ENCODE peak calls at places on chromosome 6, in five cellular contexts. T, Y, U, X and Z are unnamed samples.

GRCh38 chr6:73943930-73944652 is 248.1 kb downstream of the CD109 start:
- DNase-seq in T (no peak), Y (no peak), U (no peak), X (no peak), Z (no peak)

GRCh38 chr6:144899161-144899560 is 614.0 kb downstream of the UTRN start:
- DNase-seq in T (no peak), Y (no peak), U (no peak), X (peak), Z (no peak)

GRCh38 chr6:69105288-69105687 is 470.2 kb downstream of the ADGRB3 start:
- DNase-seq in T (no peak), Y (no peak), U (no peak), X (no peak), Z (no peak)

GRCh38 chr6:169587992-169588391 is 113.8 kb downstream of the WDR27 start:
- DNase-seq in T (no peak), Y (no peak), U (no peak), X (peak), Z (no peak)

GRCh38 chr6:158518196-158519127 is 41.4 kb upstream of the TMEM181 start:
- DNase-seq in T (peak), Y (peak), U (peak), X (peak), Z (no peak)

GRCh38 chr6:41602422-41602743 is 35.9 kb upstream of the MDFI start:
- DNase-seq in T (no peak), Y (no peak), U (no peak), X (no peak), Z (no peak)

GRCh38 chr6:158269657-158270056 is 42.6 kb upstream of the TULP4 start:
- DNase-seq in T (no peak), Y (no peak), U (no peak), X (no peak), Z (no peak)

GRCh38 chr6:47524136-47524840 is 46.7 kb downstream of the CD2AP start:
- DNase-seq in T (no peak), Y (peak), U (no peak), X (peak), Z (no peak)

GRCh38 chr6:107621216-107621940 is 131.5 kb downstream of the SOBP start:
- DNase-seq in T (no peak), Y (no peak), U (no peak), X (no peak), Z (no peak)

GRCh38 chr6:11727356-11727755 is 51.2 kb downstream of the ADTRP start:
- DNase-seq in T (no peak), Y (no peak), U (no peak), X (peak), Z (no peak)

GRCh38 chr6:11730645-11731044 is 48.0 kb downstream of the ADTRP start:
- DNase-seq in T (no peak), Y (no peak), U (peak), X (no peak), Z (no peak)

GRCh38 chr6:11731423-11731822 is 47.2 kb downstream of the ADTRP start:
- DNase-seq in T (no peak), Y (peak), U (no peak), X (no peak), Z (no peak)

GRCh38 chr6:11727995-11728961 is 50.3 kb downstream of the ADTRP start:
- DNase-seq in T (no peak), Y (no peak), U (no peak), X (no peak), Z (no peak)

DNA sequence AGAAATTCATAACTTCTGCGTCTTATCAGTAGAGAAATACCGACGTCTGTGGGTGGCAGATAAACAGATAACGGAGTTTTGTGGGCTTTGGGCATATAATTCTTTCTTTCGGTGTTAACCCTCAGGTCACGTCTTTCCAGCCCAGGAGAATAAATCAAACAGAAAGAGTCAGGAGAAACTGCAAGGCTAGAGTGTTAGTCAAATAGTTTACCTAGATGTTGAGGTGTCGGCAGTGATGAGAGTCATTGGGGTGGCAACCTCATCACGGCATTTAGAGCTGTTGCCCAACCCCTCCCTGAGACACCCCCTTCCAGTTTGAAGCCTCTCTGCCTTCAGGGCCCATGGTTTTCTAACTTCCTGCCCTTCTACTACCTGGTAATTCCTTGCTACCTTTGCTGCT is 49.5 kb downstream of the ADTRP start:
- DNase-seq in T (no peak), Y (no peak), U (no peak), X (no peak), Z (no peak)
- TF ChIP-seq CTCF in T (no peak), Y (no peak), U (no peak), X (no peak), Z (no peak)

GRCh38 chr6:25027221-25027916 is 91.6 kb upstream of the RIPOR2 start:
- DNase-seq in T (no peak), Y (no peak), U (peak), X (no peak), Z (no peak)
- TF ChIP-seq CTCF in T (no peak), Y (no peak), U (peak), X (no peak), Z (no peak)

GRCh38 chr6:114342086-114342825 is 567 bp downstream of the HS3ST5 start:
- DNase-seq in T (no peak), Y (peak), U (peak), X (no peak), Z (peak)

GRCh38 chr6:114344971-114345274 is 2.1 kb upstream of the HS3ST5 start:
- DNase-seq in T (no peak), Y (no peak), U (no peak), X (no peak), Z (no peak)

GRCh38 chr6:114342826-114343781 is at the start of gene HS3ST5:
- DNase-seq in T (peak), Y (peak), U (peak), X (peak), Z (peak)

GRCh38 chr6:114344216-114344970 is 1.6 kb upstream of the HS3ST5 start:
- DNase-seq in T (no peak), Y (no peak), U (no peak), X (no peak), Z (no peak)

GRCh38 chr6:114343782-114344144 is 940 bp upstream of the HS3ST5 start:
- DNase-seq in T (no peak), Y (no peak), U (no peak), X (no peak), Z (no peak)
- TF ChIP-seq CTCF in T (no peak), Y (no peak), U (no peak), X (no peak), Z (no peak)

DNA sequence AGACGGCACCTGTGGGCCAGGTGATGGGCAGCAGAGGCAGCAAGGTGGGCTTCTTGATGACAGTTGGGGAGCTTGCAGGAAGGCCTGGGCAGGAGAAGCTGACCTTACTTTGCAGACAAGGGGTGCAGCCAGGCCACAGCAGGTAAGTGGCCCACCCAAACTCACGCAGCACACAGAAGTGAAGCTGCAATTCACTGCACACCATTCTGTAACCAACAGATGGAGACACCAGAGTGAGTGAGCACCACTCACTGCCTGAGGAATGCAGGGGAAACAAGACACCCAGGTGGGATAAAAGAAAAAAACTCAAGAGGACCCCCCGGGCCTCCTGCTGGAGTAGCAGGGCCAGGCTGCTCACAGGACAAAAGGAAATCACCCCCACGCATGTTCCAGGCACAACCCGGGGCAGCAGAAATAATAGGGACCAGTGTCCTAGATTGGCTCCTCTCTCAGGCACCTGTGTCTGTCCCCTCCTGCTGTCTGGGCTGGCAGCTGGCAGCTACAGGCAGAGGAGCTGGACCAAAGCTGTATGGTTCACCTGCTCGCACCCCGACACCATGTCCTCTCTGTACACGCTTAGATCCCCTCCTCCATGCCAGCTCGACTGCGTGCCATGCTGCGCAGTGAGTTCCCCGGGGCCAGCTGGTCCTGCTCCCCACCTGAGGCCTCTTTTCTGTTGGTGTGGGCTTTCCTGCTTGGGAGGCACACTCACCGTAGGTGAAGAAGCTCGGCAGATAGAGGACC is 4.9 kb downstream of the MTCH1 start:
- DNase-seq in T (no peak), Y (no peak), U (no peak), X (no peak), Z (no peak)
- TF ChIP-seq CTCF in T (no peak), Y (no peak), U (no peak), X (peak), Z (peak)

GRCh38 chr6:81682238-81682795 is 70.2 kb downstream of the TENT5A start:
- DNase-seq in T (no peak), Y (no peak), U (no peak), X (no peak), Z (no peak)
- TF ChIP-seq CTCF in T (no peak), Y (no peak), U (no peak), X (no peak), Z (no peak)

DNA sequence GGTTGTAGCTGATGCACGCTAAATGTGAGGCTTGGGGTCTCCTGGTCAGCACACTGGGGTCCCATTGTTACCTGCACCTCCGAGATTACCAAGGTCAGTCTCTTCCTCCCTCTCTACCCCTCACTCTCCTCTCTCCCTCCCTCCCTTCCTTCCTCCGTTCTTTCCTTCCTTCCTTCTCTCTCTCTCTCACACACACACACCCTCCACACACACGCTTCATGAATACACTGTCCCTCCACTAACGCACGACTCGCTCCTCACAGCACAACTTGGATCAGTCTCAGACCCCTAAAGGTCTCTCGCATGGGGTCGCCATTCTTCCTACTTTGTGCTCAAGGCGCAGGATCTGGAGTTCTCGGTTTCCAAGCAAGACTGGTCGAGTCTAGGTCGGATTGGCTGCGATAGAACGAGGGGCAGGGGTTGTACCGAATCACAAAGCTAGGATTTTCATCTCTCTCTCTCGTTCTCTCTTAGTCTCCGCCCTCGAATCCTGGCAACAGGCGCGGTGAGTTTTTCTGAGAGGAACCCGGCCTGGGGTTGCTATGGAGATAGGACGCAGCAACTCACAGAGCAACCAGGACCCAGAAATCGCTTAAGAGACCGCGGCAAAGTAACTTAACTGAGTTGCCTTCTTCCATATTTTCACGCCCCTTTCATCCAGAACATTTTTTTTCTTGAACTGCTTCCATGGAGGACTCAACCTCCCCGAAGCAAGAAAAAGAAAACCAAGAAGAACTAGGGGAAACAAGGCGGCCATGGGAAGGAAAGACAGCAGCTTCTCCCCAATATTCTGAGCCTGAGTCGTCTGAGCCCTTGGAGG is at the start of gene RSPH4A:
- DNase-seq in T (peak), Y (peak), U (peak), X (peak), Z (peak)
- TF ChIP-seq CTCF in T (no peak), Y (peak), U (no peak), X (peak), Z (no peak)

GRCh38 chr6:85864453-85865401 is 222.0 kb upstream of the SYNCRIP start:
- DNase-seq in T (no peak), Y (peak), U (no peak), X (peak), Z (no peak)
- TF ChIP-seq CTCF in T (no peak), Y (peak), U (no peak), X (peak), Z (no peak)

GRCh38 chr6:116971959-116972358 is 94.9 kb downstream of the RFX6 start:
- DNase-seq in T (peak), Y (peak), U (peak), X (peak), Z (no peak)
- TF ChIP-seq CTCF in T (peak), Y (peak), U (peak), X (peak), Z (peak)